ENCODE peak calls at places on chromosomes 5 and 9, in seven cellular contexts. G, K, I, T, C, E and R are unnamed samples.

GRCh38 chr5:82540301-82540700 is 262.1 kb upstream of the RPS23 start:
- DNase-seq in G (no peak), K (no peak), I (no peak), T (no peak), C (no peak), E (no peak), R (no peak)

GRCh38 chr5:143775258-143775657 is 36.7 kb upstream of the HMHB1 start:
- DNase-seq in G (no peak), K (no peak), I (no peak), T (peak), C (no peak), E (no peak), R (no peak)

GRCh38 chr5:113166710-113167366 is 190.2 kb downstream of the DCP2 start:
- DNase-seq in G (no peak), K (no peak), I (no peak), T (no peak), C (peak), E (no peak), R (no peak)

GRCh38 chr5:79973511-79973910 is 17.6 kb downstream of the MTX3 start:
- DNase-seq in G (no peak), K (no peak), I (no peak), T (no peak), C (no peak), E (no peak), R (no peak)

GRCh38 chr9:123425836-123426365 is 69.9 kb downstream of the CRB2 start:
- DNase-seq in G (no peak), K (no peak), I (no peak), T (no peak), C (no peak), E (no peak), R (no peak)

GRCh38 chr5:21918451-21918850 is 934.7 kb downstream of the CDH12 start:
- DNase-seq in G (no peak), K (no peak), I (no peak), T (no peak), C (no peak), E (no peak), R (no peak)

GRCh38 chr5:95859327-95860060 is 37.0 kb upstream of the GLRX start:
- DNase-seq in G (no peak), K (no peak), I (no peak), T (no peak), C (no peak), E (no peak), R (no peak)

GRCh38 chr5:140647042-140647341 is 438 bp downstream of the NDUFA2 start:
- DNase-seq in G (no peak), K (no peak), I (no peak), T (no peak), C (no peak), E (no peak), R (no peak)

GRCh38 chr9:99720455-99721050 is 101.1 kb upstream of the NR4A3 start:
- DNase-seq in G (no peak), K (peak), I (peak), T (no peak), C (no peak), E (no peak), R (no peak)

GRCh38 chr5:116455061-116455460 is 119.6 kb downstream of the SEMA6A start:
- DNase-seq in G (no peak), K (no peak), I (no peak), T (no peak), C (no peak), E (peak), R (no peak)

GRCh38 chr5:38078161-38078560 is 180.2 kb upstream of the EGFLAM start:
- DNase-seq in G (no peak), K (no peak), I (no peak), T (no peak), C (peak), E (no peak), R (no peak)

GRCh38 chr9:34929506-34930102 is 28.5 kb upstream of the PHF24 start:
- DNase-seq in G (peak), K (no peak), I (no peak), T (peak), C (peak), E (peak), R (peak)

GRCh38 chr5:126016256-126016655 is 407.0 kb upstream of the GRAMD2B start:
- DNase-seq in G (no peak), K (no peak), I (no peak), T (no peak), C (no peak), E (peak), R (no peak)

GRCh38 chr5:78537821-78538220 is 110.8 kb downstream of the LHFPL2 start:
- DNase-seq in G (no peak), K (no peak), I (no peak), T (peak), C (peak), E (peak), R (peak)

DNA sequence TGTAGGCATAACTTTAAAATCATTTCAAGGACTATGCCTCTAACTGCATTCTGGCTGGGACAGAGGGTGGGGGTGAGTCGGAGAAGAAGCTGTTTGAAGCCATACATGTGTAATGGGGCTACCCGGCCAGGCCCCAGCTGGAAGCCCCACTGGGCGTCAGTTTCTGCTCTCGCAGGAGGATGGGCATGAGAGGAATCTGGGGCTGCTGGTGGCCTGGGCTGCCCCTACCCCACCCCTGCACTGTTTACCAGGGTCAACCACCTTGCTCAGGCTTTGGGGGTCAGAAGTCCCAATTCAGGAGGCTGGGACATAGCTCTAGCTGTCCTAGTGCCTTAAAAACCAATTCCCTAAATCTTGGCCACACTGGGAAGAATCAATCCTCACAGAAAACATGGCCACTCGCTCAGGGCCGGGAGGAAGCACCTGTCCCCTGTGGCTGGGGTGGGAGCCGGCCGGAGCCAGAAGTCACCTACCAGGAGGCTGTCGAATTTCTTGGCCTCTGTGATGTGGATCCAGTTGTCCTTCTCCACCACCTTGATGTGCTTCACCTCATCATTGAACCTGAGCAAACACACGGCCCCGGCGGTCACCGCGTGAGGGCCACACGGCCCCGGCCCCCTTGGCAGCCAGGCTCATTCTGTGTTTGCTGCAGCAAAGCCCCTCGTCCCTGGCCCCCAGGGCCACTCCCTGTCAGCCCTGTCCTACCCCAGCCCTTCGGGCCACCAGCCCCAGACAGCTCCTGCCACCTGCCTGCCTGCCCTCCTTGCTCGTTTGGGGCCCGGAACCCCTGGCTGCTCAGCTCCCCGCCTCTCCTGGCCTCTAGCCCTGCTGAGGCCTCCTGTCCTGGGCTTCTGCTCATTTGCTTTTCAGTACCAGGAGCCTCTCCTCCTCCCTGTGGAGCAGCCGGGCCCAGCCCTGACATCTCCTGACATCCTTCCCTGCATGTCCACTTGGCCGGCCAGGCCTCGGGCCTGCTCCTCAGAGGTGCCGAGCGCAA is 33.6 kb upstream of the SARDH start:
- DNase-seq in G (no peak), K (no peak), I (no peak), T (no peak), C (no peak), E (no peak), R (no peak)
- TF ChIP-seq TAF1 in G (no peak), K (no peak), I (no peak), T (no peak), C (no peak), E (no peak), R (no peak)

GRCh38 chr5:121833631-121834420 is 17.9 kb upstream of the FTMT start:
- DNase-seq in G (no peak), K (no peak), I (no peak), T (no peak), C (no peak), E (no peak), R (no peak)
- TF ChIP-seq TAF1 in G (no peak), K (no peak), I (no peak), T (no peak), C (no peak), E (no peak), R (no peak)

GRCh38 chr9:136665111-136665703 is 2.5 kb downstream of the EGFL7 start:
- DNase-seq in G (no peak), K (peak), I (no peak), T (no peak), C (no peak), E (peak), R (peak)
- TF ChIP-seq TAF1 in G (no peak), K (no peak), I (no peak), T (no peak), C (no peak), E (no peak), R (no peak)

DNA sequence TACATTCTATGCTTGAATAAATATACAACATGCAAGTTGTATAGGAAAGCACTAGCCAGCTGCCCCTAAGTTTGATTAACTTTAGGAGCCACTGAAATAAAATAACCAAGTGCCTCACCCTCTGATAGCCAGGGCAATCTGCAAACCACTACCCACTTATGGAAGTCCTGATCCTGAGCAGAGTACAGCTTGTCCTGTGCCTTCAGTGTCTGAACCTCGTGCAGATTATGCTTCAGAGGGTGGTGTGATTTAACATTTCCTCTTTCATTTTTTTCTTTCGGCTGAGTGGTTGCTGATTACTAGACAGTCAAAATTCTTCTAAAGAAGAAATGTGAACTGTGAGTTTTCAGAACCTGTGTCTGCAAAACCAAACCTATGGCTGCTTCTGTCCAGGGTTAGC is 327.7 kb downstream of the PIK3R1 start:
- DNase-seq in G (no peak), K (no peak), I (no peak), T (no peak), C (no peak), E (no peak), R (no peak)
- TF ChIP-seq TAF1 in G (no peak), K (no peak), I (no peak), T (no peak), C (no peak), E (no peak), R (no peak)